ENCODE peak calls at places on chromosomes 4 and X, in four cellular contexts. I, J, X and T are unnamed samples.

GRCh38 chr4:38673109-38673978 is 9.3 kb downstream of the KLF3 start:
- DNase-seq in X (no peak), J (no peak), I (no peak), T (no peak)

GRCh38 chr4:127124919-127125318 is 507.8 kb upstream of the INTU start:
- DNase-seq in X (peak; percentile 24), J (no peak), I (no peak), T (no peak)

GRCh38 chrX:16839852-16840460 is 30.2 kb downstream of the RBBP7 start:
- DNase-seq in X (peak; percentile 85), J (no peak), I (peak; percentile 32), T (peak; percentile 46)

GRCh38 chr4:24765331-24765990 is 29.9 kb upstream of the SOD3 start:
- DNase-seq in J (no peak), X (peak; percentile 76), I (no peak), T (no peak)

GRCh38 chr4:148998719-148999118 is 556.5 kb upstream of the NR3C2 start:
- DNase-seq in J (no peak), X (peak; percentile 17), I (peak; percentile 68), T (no peak)

GRCh38 chrX:33211356-33212254 is at the start of gene DMD:
- DNase-seq in J (no peak), I (peak; percentile 41), X (peak; percentile 84), T (peak; percentile 0)

GRCh38 chr4:129526812-129527211 is 430.9 kb downstream of the C4orf33 start:
- DNase-seq in J (no peak), I (no peak), X (no peak), T (no peak)

GRCh38 chrX:21738145-21738949 is 19.6 kb downstream of the SMPX start:
- DNase-seq in J (no peak), I (peak; percentile 73), X (no peak), T (no peak)

GRCh38 chrX:155577682-155578081 is 35.1 kb downstream of the TMLHE start:
- DNase-seq in I (no peak), J (no peak), X (no peak), T (no peak)

GRCh38 chr4:48133668-48134444 is at the start of gene TXK:
- DNase-seq in J (no peak), X (peak; percentile 13), I (no peak), T (no peak)

GRCh38 chrX:78923198-78924015 is 21.8 kb upstream of the P2RY10 start:
- DNase-seq in X (no peak), J (no peak), I (no peak), T (no peak)

GRCh38 chr4:124275-125081 is at the start of gene ZNF718:
- DNase-seq in I (peak; percentile 97), J (peak; percentile 86), X (peak; percentile 97), T (peak; percentile 93)

GRCh38 chr4:125432078-125432477 is 117.3 kb downstream of the FAT4 start:
- DNase-seq in J (no peak), I (peak; percentile 68), X (peak; percentile 20), T (no peak)

GRCh38 chr4:79241846-79242245 is 84.0 kb downstream of the NAA11 start:
- DNase-seq in X (peak; percentile 49), I (peak; percentile 53), J (no peak), T (no peak)

GRCh38 chrX:155768036-155768769 is 112.9 kb upstream of the VAMP7 start:
- DNase-seq in I (no peak), J (no peak), X (peak; percentile 35), T (no peak)

GRCh38 chrX:11406109-11406755 is 113.0 kb downstream of the AMELX start:
- DNase-seq in I (no peak), X (peak; percentile 76), J (no peak), T (no peak)

GRCh38 chrX:76538860-76539259 is 111.3 kb downstream of the MAGEE1 start:
- DNase-seq in X (no peak), I (peak; percentile 9), J (no peak), T (no peak)

GRCh38 chr4:147840846-147841732 is 109.2 kb downstream of the ARHGAP10 start:
- DNase-seq in X (no peak), I (no peak), J (no peak), T (no peak)

DNA sequence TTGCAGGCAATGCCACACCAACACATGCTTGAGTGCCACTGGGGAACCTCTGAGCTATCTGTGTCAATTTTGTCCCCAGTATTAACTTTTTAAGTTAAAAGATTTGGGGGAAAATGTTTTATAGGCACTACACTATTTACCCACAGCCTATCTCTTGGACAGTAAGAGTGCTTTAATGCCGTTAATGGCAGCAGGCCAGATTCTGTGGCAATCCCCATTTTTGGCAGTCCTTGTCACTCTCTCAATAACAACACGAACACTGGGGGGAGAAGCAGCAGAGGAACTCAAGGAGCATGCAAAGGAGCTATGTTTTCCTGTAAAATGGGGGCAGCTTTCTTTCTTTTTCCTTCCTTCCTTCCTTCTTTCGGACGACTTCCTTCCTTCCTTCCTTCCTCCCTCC is 168.6 kb downstream of the NSUN7 start:
- DNase-seq in X (peak; percentile 84), J (no peak), I (no peak), T (no peak)
- H3K27ac ChIP-seq in X (no peak overlapping the region), J (no peak overlapping the region), I (no peak overlapping the region), T (no peak overlapping the region)

DNA sequence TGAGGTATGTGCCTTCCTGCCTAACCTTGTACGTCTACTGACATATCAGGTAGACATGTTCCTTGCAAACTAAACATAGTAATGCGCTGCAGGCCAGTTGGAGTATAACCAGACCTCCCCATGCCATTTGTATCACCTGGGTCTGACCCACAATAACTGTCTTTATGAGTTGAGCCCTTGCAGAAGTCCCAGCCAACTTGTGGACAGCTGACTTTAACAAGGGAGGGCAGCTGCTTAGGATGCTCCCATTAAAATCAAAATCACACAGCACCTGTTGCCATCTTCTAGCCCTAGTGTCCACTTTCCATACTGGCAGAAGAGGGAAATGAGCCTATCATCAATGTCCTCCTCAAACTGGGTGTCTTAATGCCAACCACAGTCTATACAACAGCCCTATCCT is 41.6 kb downstream of the KANTR start:
- DNase-seq in I (no peak), J (no peak), X (no peak), T (no peak)
- H3K27ac ChIP-seq in I (no peak overlapping the region), J (no peak overlapping the region), X (no peak overlapping the region), T (no peak overlapping the region)

GRCh38 chr4:3382251-3382650 is 59.5 kb upstream of the HGFAC start:
- DNase-seq in X (no peak), I (no peak), J (no peak), T (no peak)

GRCh38 chr4:3386486-3386885 is 55.3 kb upstream of the HGFAC start:
- DNase-seq in X (no peak), J (no peak), I (no peak), T (no peak)

GRCh38 chr4:3385719-3386440 is 55.9 kb upstream of the HGFAC start:
- DNase-seq in I (no peak), X (no peak), J (no peak), T (no peak)

GRCh38 chr4:3384771-3385701 is 56.7 kb upstream of the HGFAC start:
- DNase-seq in X (no peak), I (no peak), J (no peak), T (no peak)

DNA sequence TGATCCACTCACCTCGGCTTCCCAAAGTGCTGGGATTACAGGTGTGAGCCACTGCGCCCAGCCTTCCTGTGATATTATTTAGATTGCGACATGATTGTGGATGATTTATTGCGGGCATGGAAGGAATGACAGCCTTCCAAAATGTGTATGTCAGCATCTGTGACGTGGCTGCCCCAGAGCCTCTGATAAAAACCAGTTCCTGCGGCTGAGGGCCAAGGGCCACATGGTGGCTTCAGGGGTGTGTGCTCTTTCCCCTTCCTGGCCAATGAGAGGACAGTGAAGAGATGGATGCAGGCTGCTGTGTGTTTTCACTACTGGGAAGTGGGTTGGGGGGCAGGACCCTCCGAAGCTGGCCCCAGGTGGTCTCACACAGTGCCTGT is 57.4 kb upstream of the HGFAC start:
- DNase-seq in I (no peak), X (no peak), J (no peak), T (no peak)
- H3K27ac ChIP-seq in I (no peak overlapping the region), X (no peak overlapping the region), J (no peak overlapping the region), T (peak overlapping the region; percentile 90)

GRCh38 chrX:125205084-125205917 is 114.4 kb upstream of the TEX13C start:
- DNase-seq in J (no peak), I (peak; percentile 78), X (no peak), T (peak; percentile 66)
- H3K27ac ChIP-seq in J (no peak overlapping the region), I (no peak overlapping the region), X (no peak overlapping the region), T (peak overlapping the region; percentile 58)

GRCh38 chr4:84804126-84804525 is 162.4 kb downstream of the WDFY3 start:
- DNase-seq in J (no peak), I (no peak), X (peak; percentile 61), T (peak; percentile 1)
- H3K27ac ChIP-seq in J (no peak overlapping the region), I (no peak overlapping the region), X (no peak overlapping the region), T (no peak overlapping the region)

GRCh38 chr4:2497931-2498330 is 29.0 kb downstream of the RNF4 start:
- DNase-seq in I (no peak), J (no peak), X (no peak), T (no peak)
- H3K27ac ChIP-seq in I (no peak overlapping the region), J (no peak overlapping the region), X (no peak overlapping the region), T (no peak overlapping the region)

DNA sequence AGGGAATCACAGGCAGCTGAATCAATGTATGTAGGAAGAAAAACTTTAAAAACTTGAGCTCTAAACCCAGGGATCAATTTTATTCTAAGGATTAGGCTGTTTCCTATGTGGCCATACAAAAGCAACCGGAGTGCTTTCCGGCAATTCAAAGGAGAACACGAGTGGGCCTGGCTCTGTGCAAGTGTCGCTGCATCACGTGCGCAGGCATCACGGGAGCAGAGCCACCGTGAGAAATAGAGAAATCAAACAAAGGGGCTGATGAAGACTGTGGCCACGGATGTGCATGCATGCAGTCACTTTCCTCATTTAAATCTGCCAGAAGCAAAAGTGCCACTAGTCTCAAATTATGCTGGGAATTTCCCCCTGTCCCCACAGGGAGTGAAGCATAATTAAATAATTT is 196.9 kb downstream of the NSUN7 start:
- DNase-seq in X (no peak), J (no peak), I (no peak), T (peak; percentile 4)
- H3K27ac ChIP-seq in X (no peak overlapping the region), J (no peak overlapping the region), I (no peak overlapping the region), T (no peak overlapping the region)

GRCh38 chrX:85003655-85004244 is at the start of gene APOOL:
- DNase-seq in I (peak; percentile 89), X (peak; percentile 88), J (peak; percentile 63), T (no peak)
- H3K27ac ChIP-seq in I (no peak within 1 kb of the TSS), X (peak within 1 kb of the TSS; percentile 48), J (peak within 1 kb of the TSS; percentile 54), T (no peak within 1 kb of the TSS)

GRCh38 chrX:115948018-115948923 is 222.3 kb upstream of the AGTR2 start:
- DNase-seq in I (peak; percentile 6), J (no peak), X (peak; percentile 8), T (no peak)
- H3K27ac ChIP-seq in I (no peak overlapping the region), J (no peak overlapping the region), X (no peak overlapping the region), T (no peak overlapping the region)